ENCODE peak calls at places on chromosomes 3 and 15, in ten cellular contexts. One of them, this sample, is unnamed.

GRCh38 chr3:10932596-10932995 is 60.0 kb upstream of the SLC6A1 start:
- DNase-seq in dorsolateral prefrontal cortex: no peak
- DNase-seq in B cell: no peak
- DNase-seq in uterus: no peak
- DNase-seq in natural killer cell: no peak
- DNase-seq in HL-60: no peak
- DNase-seq in Calu3: no peak
- DNase-seq in activated B cell treated with CpG ODN at 0.5 μM for 24 hours: no peak
- DNase-seq in AG09319: no peak
- DNase-seq in A549: no peak
- DNase-seq in this sample: no peak

GRCh38 chr15:90046846-90047481 is 45.8 kb downstream of the ZNF710 start:
- DNase-seq in dorsolateral prefrontal cortex: no peak
- DNase-seq in B cell: peak; percentile 81
- DNase-seq in uterus: no peak
- DNase-seq in natural killer cell: no peak
- DNase-seq in HL-60: no peak
- DNase-seq in Calu3: peak; percentile 87
- DNase-seq in activated B cell treated with CpG ODN at 0.5 μM for 24 hours: peak; percentile 38
- DNase-seq in AG09319: no peak
- DNase-seq in A549: no peak
- DNase-seq in this sample: no peak

GRCh38 chr3:64111872-64112271 is 88.6 kb upstream of the PSMD6 start:
- DNase-seq in dorsolateral prefrontal cortex: no peak
- DNase-seq in B cell: no peak
- DNase-seq in uterus: no peak
- DNase-seq in natural killer cell: no peak
- DNase-seq in HL-60: no peak
- DNase-seq in Calu3: no peak
- DNase-seq in activated B cell treated with CpG ODN at 0.5 μM for 24 hours: no peak
- DNase-seq in AG09319: no peak
- DNase-seq in A549: peak; percentile 31
- DNase-seq in this sample: no peak

GRCh38 chr3:51940648-51941421 is 869 bp downstream of the RRP9 start:
- DNase-seq in dorsolateral prefrontal cortex: no peak
- DNase-seq in B cell: peak; percentile 15
- DNase-seq in uterus: no peak
- DNase-seq in natural killer cell: peak; percentile 13
- DNase-seq in HL-60: no peak
- DNase-seq in Calu3: no peak
- DNase-seq in activated B cell treated with CpG ODN at 0.5 μM for 24 hours: peak; percentile 7
- DNase-seq in AG09319: no peak
- DNase-seq in A549: no peak
- DNase-seq in this sample: peak; percentile 29

GRCh38 chr3:129207347-129207947 is 23.8 kb upstream of the CNBP start:
- DNase-seq in dorsolateral prefrontal cortex: peak; percentile 23
- DNase-seq in B cell: no peak
- DNase-seq in uterus: no peak
- DNase-seq in natural killer cell: no peak
- DNase-seq in HL-60: no peak
- DNase-seq in Calu3: no peak
- DNase-seq in activated B cell treated with CpG ODN at 0.5 μM for 24 hours: no peak
- DNase-seq in AG09319: no peak
- DNase-seq in A549: no peak
- DNase-seq in this sample: no peak

GRCh38 chr3:88150771-88151170 is 1.0 kb downstream of the C3orf38 start:
- DNase-seq in dorsolateral prefrontal cortex: no peak
- DNase-seq in B cell: no peak
- DNase-seq in uterus: no peak
- DNase-seq in natural killer cell: no peak
- DNase-seq in HL-60: peak; percentile 14
- DNase-seq in Calu3: no peak
- DNase-seq in activated B cell treated with CpG ODN at 0.5 μM for 24 hours: no peak
- DNase-seq in AG09319: no peak
- DNase-seq in A549: no peak
- DNase-seq in this sample: no peak

GRCh38 chr3:155815030-155815429 is 9.0 kb upstream of the C3orf33 start:
- DNase-seq in dorsolateral prefrontal cortex: no peak
- DNase-seq in B cell: no peak
- DNase-seq in uterus: no peak
- DNase-seq in natural killer cell: no peak
- DNase-seq in HL-60: no peak
- DNase-seq in Calu3: no peak
- DNase-seq in activated B cell treated with CpG ODN at 0.5 μM for 24 hours: no peak
- DNase-seq in AG09319: no peak
- DNase-seq in A549: no peak
- DNase-seq in this sample: no peak

GRCh38 chr15:96209285-96209735 is 121.2 kb upstream of the NR2F2 start:
- DNase-seq in dorsolateral prefrontal cortex: no peak
- DNase-seq in B cell: no peak
- DNase-seq in uterus: no peak
- DNase-seq in natural killer cell: no peak
- DNase-seq in HL-60: no peak
- DNase-seq in Calu3: peak; percentile 32
- DNase-seq in activated B cell treated with CpG ODN at 0.5 μM for 24 hours: no peak
- DNase-seq in AG09319: no peak
- DNase-seq in A549: no peak
- DNase-seq in this sample: no peak

GRCh38 chr15:76299786-76300185 is 11.5 kb downstream of the ETFA start:
- DNase-seq in dorsolateral prefrontal cortex: no peak
- DNase-seq in B cell: no peak
- DNase-seq in uterus: no peak
- DNase-seq in natural killer cell: no peak
- DNase-seq in HL-60: no peak
- DNase-seq in Calu3: no peak
- DNase-seq in activated B cell treated with CpG ODN at 0.5 μM for 24 hours: no peak
- DNase-seq in AG09319: no peak
- DNase-seq in A549: no peak
- DNase-seq in this sample: no peak

GRCh38 chr15:51229907-51230328 is 108.5 kb downstream of the CYP19A1 start:
- DNase-seq in dorsolateral prefrontal cortex: no peak
- DNase-seq in B cell: no peak
- DNase-seq in uterus: no peak
- DNase-seq in natural killer cell: no peak
- DNase-seq in HL-60: no peak
- DNase-seq in Calu3: no peak
- DNase-seq in activated B cell treated with CpG ODN at 0.5 μM for 24 hours: no peak
- DNase-seq in AG09319: peak; percentile 44
- DNase-seq in A549: peak; percentile 35
- DNase-seq in this sample: no peak

GRCh38 chr15:70283511-70283910 is 185.8 kb upstream of the TLE3 start:
- DNase-seq in dorsolateral prefrontal cortex: no peak
- DNase-seq in B cell: peak; percentile 19
- DNase-seq in uterus: no peak
- DNase-seq in natural killer cell: no peak
- DNase-seq in HL-60: no peak
- DNase-seq in Calu3: no peak
- DNase-seq in activated B cell treated with CpG ODN at 0.5 μM for 24 hours: no peak
- DNase-seq in AG09319: no peak
- DNase-seq in A549: no peak
- DNase-seq in this sample: no peak

GRCh38 chr15:97692317-97693015 is 268.0 kb upstream of the ARRDC4 start:
- DNase-seq in dorsolateral prefrontal cortex: peak; percentile 81
- DNase-seq in B cell: no peak
- DNase-seq in uterus: no peak
- DNase-seq in natural killer cell: no peak
- DNase-seq in HL-60: peak; percentile 85
- DNase-seq in Calu3: no peak
- DNase-seq in activated B cell treated with CpG ODN at 0.5 μM for 24 hours: no peak
- DNase-seq in AG09319: no peak
- DNase-seq in A549: no peak
- DNase-seq in this sample: no peak

GRCh38 chr3:127170794-127171193 is 22.1 kb upstream of the PRR23E start:
- DNase-seq in dorsolateral prefrontal cortex: peak; percentile 67
- DNase-seq in B cell: no peak
- DNase-seq in uterus: no peak
- DNase-seq in natural killer cell: no peak
- DNase-seq in HL-60: no peak
- DNase-seq in Calu3: peak; percentile 43
- DNase-seq in activated B cell treated with CpG ODN at 0.5 μM for 24 hours: no peak
- DNase-seq in AG09319: peak; percentile 12
- DNase-seq in A549: peak; percentile 4
- DNase-seq in this sample: no peak
- TF ChIP-seq CTCF in dorsolateral prefrontal cortex: no peak
- TF ChIP-seq CTCF in B cell: no peak
- TF ChIP-seq CTCF in uterus: no peak
- TF ChIP-seq CTCF in natural killer cell: no peak
- TF ChIP-seq CTCF in HL-60: no peak
- TF ChIP-seq CTCF in Calu3: no peak
- TF ChIP-seq CTCF in activated B cell treated with CpG ODN at 0.5 μM for 24 hours: no peak
- TF ChIP-seq CTCF in AG09319: no peak
- TF ChIP-seq CTCF in A549: no peak
- TF ChIP-seq CTCF in this sample: no peak

DNA sequence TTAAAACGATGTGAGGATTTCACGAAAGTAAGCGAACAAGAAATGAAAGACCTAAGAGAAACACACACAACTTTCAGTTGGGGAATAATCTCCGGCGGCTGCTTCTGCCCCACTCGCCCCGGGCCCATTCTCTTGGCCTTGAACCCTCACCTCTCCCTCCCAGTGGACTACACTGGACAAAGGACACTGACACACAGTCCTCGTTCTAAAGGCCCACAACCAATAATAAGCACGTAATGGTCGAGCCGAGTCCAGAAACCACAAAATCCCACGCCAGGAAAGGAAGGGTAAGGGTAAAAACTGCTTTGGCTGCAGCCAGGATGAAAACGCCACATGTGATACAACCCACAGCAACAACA is 485 bp downstream of the ZNF770 start:
- DNase-seq in dorsolateral prefrontal cortex: no peak
- DNase-seq in B cell: no peak
- DNase-seq in uterus: no peak
- DNase-seq in natural killer cell: no peak
- DNase-seq in HL-60: no peak
- DNase-seq in Calu3: no peak
- DNase-seq in activated B cell treated with CpG ODN at 0.5 μM for 24 hours: no peak
- DNase-seq in AG09319: no peak
- DNase-seq in A549: no peak
- DNase-seq in this sample: no peak
- TF ChIP-seq CTCF in dorsolateral prefrontal cortex: no peak
- TF ChIP-seq CTCF in B cell: no peak
- TF ChIP-seq CTCF in uterus: no peak
- TF ChIP-seq CTCF in natural killer cell: no peak
- TF ChIP-seq CTCF in HL-60: no peak
- TF ChIP-seq CTCF in Calu3: no peak
- TF ChIP-seq CTCF in activated B cell treated with CpG ODN at 0.5 μM for 24 hours: no peak
- TF ChIP-seq CTCF in AG09319: no peak
- TF ChIP-seq CTCF in A549: no peak
- TF ChIP-seq CTCF in this sample: no peak

DNA sequence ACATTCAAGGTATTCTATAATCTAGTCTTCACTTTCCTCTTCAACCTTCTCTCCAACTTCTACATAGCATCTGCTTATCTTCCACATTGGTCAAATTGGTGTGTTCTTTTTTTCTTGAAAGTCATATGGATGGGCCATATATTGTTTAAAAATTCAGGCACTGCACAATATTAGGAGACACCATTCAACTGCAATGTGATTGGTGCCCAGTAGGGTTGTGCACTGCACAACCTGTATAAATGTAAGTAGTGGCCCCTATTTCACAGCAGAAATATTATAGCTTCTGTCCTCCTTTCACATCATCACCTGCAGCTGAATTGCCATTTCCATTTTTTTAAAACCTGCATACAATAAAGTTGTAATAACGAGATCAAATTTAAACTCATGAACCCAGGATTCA is 18.1 kb upstream of the GOLIM4 start:
- DNase-seq in dorsolateral prefrontal cortex: no peak
- DNase-seq in B cell: no peak
- DNase-seq in uterus: no peak
- DNase-seq in natural killer cell: no peak
- DNase-seq in HL-60: no peak
- DNase-seq in Calu3: no peak
- DNase-seq in activated B cell treated with CpG ODN at 0.5 μM for 24 hours: no peak
- DNase-seq in AG09319: no peak
- DNase-seq in A549: no peak
- DNase-seq in this sample: no peak
- TF ChIP-seq CTCF in dorsolateral prefrontal cortex: no peak
- TF ChIP-seq CTCF in B cell: no peak
- TF ChIP-seq CTCF in uterus: no peak
- TF ChIP-seq CTCF in natural killer cell: no peak
- TF ChIP-seq CTCF in HL-60: no peak
- TF ChIP-seq CTCF in Calu3: no peak
- TF ChIP-seq CTCF in activated B cell treated with CpG ODN at 0.5 μM for 24 hours: no peak
- TF ChIP-seq CTCF in AG09319: no peak
- TF ChIP-seq CTCF in A549: no peak
- TF ChIP-seq CTCF in this sample: no peak

GRCh38 chr3:114830652-114831051 is 316.4 kb downstream of the ZBTB20 start:
- DNase-seq in dorsolateral prefrontal cortex: no peak
- DNase-seq in B cell: no peak
- DNase-seq in uterus: no peak
- DNase-seq in natural killer cell: no peak
- DNase-seq in HL-60: no peak
- DNase-seq in Calu3: no peak
- DNase-seq in activated B cell treated with CpG ODN at 0.5 μM for 24 hours: no peak
- DNase-seq in AG09319: no peak
- DNase-seq in A549: no peak
- DNase-seq in this sample: no peak

GRCh38 chr3:114823061-114823460 is 324.0 kb downstream of the ZBTB20 start:
- DNase-seq in dorsolateral prefrontal cortex: no peak
- DNase-seq in B cell: no peak
- DNase-seq in uterus: no peak
- DNase-seq in natural killer cell: no peak
- DNase-seq in HL-60: no peak
- DNase-seq in Calu3: no peak
- DNase-seq in activated B cell treated with CpG ODN at 0.5 μM for 24 hours: no peak
- DNase-seq in AG09319: no peak
- DNase-seq in A549: no peak
- DNase-seq in this sample: no peak

GRCh38 chr3:114829786-114830185 is 317.3 kb downstream of the ZBTB20 start:
- DNase-seq in dorsolateral prefrontal cortex: no peak
- DNase-seq in B cell: no peak
- DNase-seq in uterus: no peak
- DNase-seq in natural killer cell: no peak
- DNase-seq in HL-60: no peak
- DNase-seq in Calu3: no peak
- DNase-seq in activated B cell treated with CpG ODN at 0.5 μM for 24 hours: no peak
- DNase-seq in AG09319: no peak
- DNase-seq in A549: no peak
- DNase-seq in this sample: no peak

GRCh38 chr3:114824014-114824413 is 323.1 kb downstream of the ZBTB20 start:
- DNase-seq in dorsolateral prefrontal cortex: no peak
- DNase-seq in B cell: no peak
- DNase-seq in uterus: no peak
- DNase-seq in natural killer cell: no peak
- DNase-seq in HL-60: no peak
- DNase-seq in Calu3: no peak
- DNase-seq in activated B cell treated with CpG ODN at 0.5 μM for 24 hours: no peak
- DNase-seq in AG09319: no peak
- DNase-seq in A549: no peak
- DNase-seq in this sample: no peak

DNA sequence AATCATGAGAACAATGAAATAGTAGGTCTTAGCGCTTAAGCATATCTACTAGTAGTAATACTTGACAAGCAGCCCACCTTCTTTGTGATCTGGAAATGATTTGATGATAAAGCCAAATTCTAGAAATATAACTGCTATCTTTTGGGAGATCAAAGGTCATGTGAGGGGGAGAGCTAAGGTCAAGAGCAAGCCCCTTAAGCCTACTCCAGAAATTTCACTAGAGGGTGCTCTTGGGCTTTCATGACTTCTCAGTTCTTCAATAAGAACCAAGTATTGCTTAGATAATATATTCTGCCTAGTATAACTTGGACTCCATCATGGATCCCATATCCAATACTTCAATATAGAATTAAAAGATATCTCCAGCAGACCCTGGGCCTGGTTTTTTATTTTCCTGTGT is 319.6 kb downstream of the ZBTB20 start:
- DNase-seq in dorsolateral prefrontal cortex: no peak
- DNase-seq in B cell: no peak
- DNase-seq in uterus: no peak
- DNase-seq in natural killer cell: no peak
- DNase-seq in HL-60: no peak
- DNase-seq in Calu3: peak; percentile 17
- DNase-seq in activated B cell treated with CpG ODN at 0.5 μM for 24 hours: no peak
- DNase-seq in AG09319: peak; percentile 12
- DNase-seq in A549: peak; percentile 73
- DNase-seq in this sample: no peak
- TF ChIP-seq CTCF in dorsolateral prefrontal cortex: peak; percentile 77
- TF ChIP-seq CTCF in B cell: peak; percentile 62
- TF ChIP-seq CTCF in uterus: no peak
- TF ChIP-seq CTCF in natural killer cell: peak; percentile 43
- TF ChIP-seq CTCF in HL-60: peak; percentile 36
- TF ChIP-seq CTCF in Calu3: peak; percentile 49
- TF ChIP-seq CTCF in activated B cell treated with CpG ODN at 0.5 μM for 24 hours: no peak
- TF ChIP-seq CTCF in AG09319: peak; percentile 63
- TF ChIP-seq CTCF in A549: peak; percentile 82
- TF ChIP-seq CTCF in this sample: no peak

This sample was measured in mesothelial cell of epicardium.